ENCODE peak calls at places on chromosome 17, in ten cellular contexts. K is brain microvascular endothelial cell, Z is HTR-8/SVneo, G is activated T-cell treated with anti-CD3 and anti-CD28 coated beads for 1 hour, H is choroid plexus epithelial cell, L is substantia nigra, I is activated T-helper 1 cell treated with Interleukin-2 at 50 U/mL for 16 hours, E is sigmoid colon, S is GM13977, T is fibroblast of the aortic adventitia. O is an unnamed sample.

GRCh38 chr17:66398059-66398458 is 95.6 kb downstream of the PRKCA start:
- DNase-seq in K (no peak), Z (no peak), G (no peak), H (no peak), L (no peak), I (no peak), E (no peak), S (no peak), T (peak; percentile 32), O (no peak)

GRCh38 chr17:63843387-63844292 is 1.2 kb upstream of the SMARCD2 start:
- DNase-seq in K (peak; percentile 27), Z (no peak), G (no peak), H (peak; percentile 84), L (no peak), I (no peak), E (peak; percentile 89), S (peak; percentile 60), T (peak; percentile 93), O (no peak)

GRCh38 chr17:17098426-17099035 is 56.3 kb downstream of the MPRIP start:
- DNase-seq in K (no peak), Z (no peak), G (no peak), H (peak; percentile 49), L (no peak), I (no peak), E (peak; percentile 76), S (no peak), T (peak; percentile 65), O (no peak)

GRCh38 chr17:79002291-79002690 is 7.3 kb downstream of the CANT1 start:
- DNase-seq in K (no peak), Z (no peak), G (no peak), H (no peak), L (no peak), I (no peak), E (peak; percentile 38), S (no peak), T (no peak), O (no peak)

GRCh38 chr17:80774643-80775281 is 216.9 kb upstream of the CHMP6 start:
- DNase-seq in K (no peak), Z (no peak), G (no peak), H (no peak), L (no peak), I (no peak), E (peak; percentile 65), S (no peak), T (no peak), O (peak; percentile 27)

GRCh38 chr17:20191066-20191465 is 181.9 kb downstream of the SPECC1 start:
- DNase-seq in K (peak; percentile 68), Z (no peak), G (no peak), H (peak; percentile 93), L (no peak), I (no peak), E (no peak), S (no peak), T (peak; percentile 78), O (no peak)

GRCh38 chr17:18039535-18040286 is 503 bp downstream of the GID4 start:
- DNase-seq in K (no peak), Z (no peak), G (no peak), H (peak; percentile 24), L (no peak), I (peak; percentile 5), E (peak; percentile 74), S (peak; percentile 75), T (no peak), O (peak; percentile 67)

GRCh38 chr17:64732336-64733006 is 70.4 kb upstream of the SMURF2 start:
- DNase-seq in K (peak; percentile 62), Z (no peak), G (no peak), H (peak; percentile 53), L (peak; percentile 12), I (no peak), E (no peak), S (no peak), T (peak; percentile 86), O (no peak)

GRCh38 chr17:61427567-61427966 is 24.7 kb upstream of the TBX4 start:
- DNase-seq in K (no peak), Z (no peak), G (no peak), H (no peak), L (no peak), I (no peak), E (no peak), S (no peak), T (no peak), O (no peak)

GRCh38 chr17:47004906-47005305 is 25.9 kb upstream of the RPRML start:
- DNase-seq in K (no peak), Z (no peak), G (no peak), H (no peak), L (no peak), I (no peak), E (no peak), S (no peak), T (no peak), O (no peak)

GRCh38 chr17:40809721-40810421 is 10.1 kb upstream of the KRT28 start:
- DNase-seq in K (no peak), Z (no peak), G (no peak), H (no peak), L (no peak), I (no peak), E (no peak), S (no peak), T (peak; percentile 77), O (no peak)

GRCh38 chr17:45341389-45342158 is 24.8 kb upstream of the MAP3K14 start:
- DNase-seq in K (peak; percentile 79), Z (peak; percentile 98), G (no peak), H (peak; percentile 93), L (no peak), I (no peak), E (peak; percentile 68), S (no peak), T (peak; percentile 90), O (peak; percentile 98)

GRCh38 chr17:78230996-78231931 is at the start of gene TMEM235:
- DNase-seq in K (no peak), Z (no peak), G (no peak), H (no peak), L (no peak), I (no peak), E (no peak), S (no peak), T (no peak), O (peak; percentile 47)

GRCh38 chr17:17171991-17172939 is 33.9 kb downstream of the PLD6 start:
- DNase-seq in K (no peak), Z (no peak), G (no peak), H (no peak), L (no peak), I (no peak), E (no peak), S (no peak), T (no peak), O (peak; percentile 63)

GRCh38 chr17:27609606-27610303 is 21.2 kb upstream of the LGALS9 start:
- DNase-seq in K (no peak), Z (peak; percentile 48), G (no peak), H (peak; percentile 72), L (peak; percentile 22), I (no peak), E (no peak), S (no peak), T (peak; percentile 46), O (peak; percentile 72)

GRCh38 chr17:50583636-50584035 is 23.1 kb downstream of the CACNA1G start:
- DNase-seq in K (no peak), Z (no peak), G (no peak), H (no peak), L (no peak), I (no peak), E (no peak), S (no peak), T (no peak), O (peak; percentile 72)

GRCh38 chr17:81135503-81136283 is 29.6 kb upstream of the PVALEF start:
- DNase-seq in K (no peak), Z (no peak), G (no peak), H (no peak), L (no peak), I (no peak), E (no peak), S (no peak), T (no peak), O (no peak)

GRCh38 chr17:75830168-75831031 is 13.8 kb downstream of the UNC13D start:
- DNase-seq in K (no peak), Z (peak; percentile 41), G (peak; percentile 36), H (no peak), L (no peak), I (no peak), E (peak; percentile 63), S (peak; percentile 61), T (no peak), O (peak; percentile 95)

GRCh38 chr17:8488931-8489330 is 53.2 kb downstream of the NDEL1 start:
- DNase-seq in K (peak; percentile 98), Z (no peak), G (no peak), H (peak; percentile 98), L (no peak), I (no peak), E (peak; percentile 85), S (no peak), T (peak; percentile 95), O (no peak)

GRCh38 chr17:354651-355556 is 2.3 kb upstream of the RPH3AL start:
- DNase-seq in K (no peak), Z (no peak), G (no peak), H (no peak), L (no peak), I (no peak), E (no peak), S (no peak), T (no peak), O (peak; percentile 28)

GRCh38 chr17:55811536-55811935 is 60.7 kb downstream of the PCTP start:
- DNase-seq in K (no peak), Z (no peak), G (no peak), H (no peak), L (no peak), I (no peak), E (peak; percentile 71), S (no peak), T (no peak), O (no peak)

GRCh38 chr17:17076066-17076465 is 33.8 kb downstream of the MPRIP start:
- DNase-seq in K (no peak), Z (no peak), G (no peak), H (no peak), L (no peak), I (no peak), E (peak; percentile 50), S (no peak), T (no peak), O (no peak)

GRCh38 chr17:28180449-28180848 is 138.0 kb downstream of the NLK start:
- DNase-seq in K (no peak), Z (no peak), G (no peak), H (peak; percentile 81), L (no peak), I (no peak), E (no peak), S (peak; percentile 12), T (peak; percentile 57), O (no peak)

GRCh38 chr17:54920819-54921218 is 20.2 kb downstream of the TOM1L1 start:
- DNase-seq in K (no peak), Z (no peak), G (no peak), H (no peak), L (no peak), I (no peak), E (no peak), S (no peak), T (no peak), O (no peak)

GRCh38 chr17:62703269-62703775 is 75.9 kb downstream of the MRC2 start:
- DNase-seq in K (no peak), Z (peak; percentile 84), G (no peak), H (no peak), L (no peak), I (no peak), E (peak; percentile 73), S (no peak), T (no peak), O (no peak)

GRCh38 chr17:18027280-18027679 is 11.7 kb downstream of the ATPAF2 start:
- DNase-seq in K (no peak), Z (no peak), G (no peak), H (no peak), L (no peak), I (no peak), E (no peak), S (no peak), T (no peak), O (no peak)